ENCODE peak calls at places on chromosome 13, in nine cellular contexts. W is BE2C; C is astrocyte of the cerebellum; E is progenitor cell of endocrine pancreas; O is suprapubic skin; M is CD4-positive, alpha-beta T cell; Z is ascending aorta; N is H9; S is OCI-LY7. I is an unnamed sample.
A peak's percentile ranks its signal among the peaks of the same experiment; 100 is the strongest.

GRCh38 chr13:22880756-22881701 is 299.8 kb upstream of the SGCG start:
- DNase-seq in W (no peak), C (no peak), E (no peak), O (no peak), M (no peak), Z (no peak), N (peak; percentile 57), S (no peak), I (no peak)

GRCh38 chr13:95154441-95154886 is 146.8 kb downstream of the ABCC4 start:
- DNase-seq in W (no peak), C (no peak), E (no peak), O (no peak), M (no peak), Z (no peak), N (no peak), S (no peak), I (no peak)

GRCh38 chr13:74710006-74710405 is 575.8 kb upstream of the KLF12 start:
- DNase-seq in W (no peak), C (no peak), E (no peak), O (no peak), M (no peak), Z (no peak), N (no peak), S (no peak), I (no peak)

GRCh38 chr13:51065372-51066090 is 45.5 kb downstream of the C13orf42 start:
- DNase-seq in W (no peak), C (no peak), E (no peak), O (no peak), M (no peak), Z (no peak), N (no peak), S (no peak), I (no peak)

GRCh38 chr13:59211636-59212035 is 952.1 kb downstream of the DIAPH3 start:
- DNase-seq in W (no peak), C (no peak), E (no peak), O (no peak), M (no peak), Z (no peak), N (no peak), S (no peak), I (no peak)

GRCh38 chr13:50080158-50080855 is 65.1 kb downstream of the KCNRG start:
- DNase-seq in W (peak; percentile 32), C (no peak), E (no peak), O (no peak), M (no peak), Z (no peak), N (no peak), S (peak; percentile 57), I (no peak)

GRCh38 chr13:27997904-27998522 is 9.5 kb upstream of the URAD start:
- DNase-seq in W (peak; percentile 45), C (no peak), E (no peak), O (no peak), M (no peak), Z (no peak), N (peak; percentile 76), S (peak; percentile 66), I (peak; percentile 34)

GRCh38 chr13:20415288-20415644 is 110.4 kb downstream of the CRYL1 start:
- DNase-seq in W (no peak), C (no peak), E (no peak), O (no peak), M (no peak), Z (no peak), N (no peak), S (no peak), I (no peak)

GRCh38 chr13:49347650-49348385 is 96.0 kb downstream of the CAB39L start:
- DNase-seq in W (no peak), C (no peak), E (no peak), O (no peak), M (no peak), Z (no peak), N (peak; percentile 40), S (no peak), I (no peak)

GRCh38 chr13:43057653-43058317 is 34.4 kb downstream of the DNAJC15 start:
- DNase-seq in W (no peak), C (peak; percentile 53), E (no peak), O (no peak), M (no peak), Z (no peak), N (peak; percentile 43), S (peak; percentile 23), I (no peak)

GRCh38 chr13:80965097-80965496 is 624.2 kb upstream of the SPRY2 start:
- DNase-seq in W (no peak), C (no peak), E (no peak), O (no peak), M (no peak), Z (no peak), N (no peak), S (no peak), I (no peak)

GRCh38 chr13:44972956-44973581 is 16.2 kb downstream of the NUFIP1 start:
- DNase-seq in W (no peak), C (peak; percentile 20), E (no peak), O (no peak), M (no peak), Z (no peak), N (no peak), S (peak; percentile 38), I (no peak)

GRCh38 chr13:44969858-44970484 is 19.3 kb downstream of the NUFIP1 start:
- DNase-seq in W (no peak), C (peak; percentile 68), E (no peak), O (no peak), M (no peak), Z (no peak), N (no peak), S (peak; percentile 32), I (no peak)

GRCh38 chr13:44971656-44972595 is 17.3 kb downstream of the NUFIP1 start:
- DNase-seq in W (no peak), C (no peak), E (no peak), O (no peak), M (no peak), Z (no peak), N (no peak), S (no peak), I (no peak)

GRCh38 chr13:44961997-44962396 is 27.3 kb downstream of the NUFIP1 start:
- DNase-seq in W (no peak), C (no peak), E (no peak), O (no peak), M (no peak), Z (no peak), N (no peak), S (no peak), I (no peak)

GRCh38 chr13:44967656-44968451 is 21.4 kb downstream of the NUFIP1 start:
- DNase-seq in W (no peak), C (peak; percentile 18), E (no peak), O (no peak), M (no peak), Z (no peak), N (no peak), S (no peak), I (no peak)
- TF ChIP-seq CTCF in W (no peak), C (peak; percentile 44), E (no peak), O (no peak), M (no peak), Z (no peak), N (no peak), S (no peak), I (no peak)

DNA sequence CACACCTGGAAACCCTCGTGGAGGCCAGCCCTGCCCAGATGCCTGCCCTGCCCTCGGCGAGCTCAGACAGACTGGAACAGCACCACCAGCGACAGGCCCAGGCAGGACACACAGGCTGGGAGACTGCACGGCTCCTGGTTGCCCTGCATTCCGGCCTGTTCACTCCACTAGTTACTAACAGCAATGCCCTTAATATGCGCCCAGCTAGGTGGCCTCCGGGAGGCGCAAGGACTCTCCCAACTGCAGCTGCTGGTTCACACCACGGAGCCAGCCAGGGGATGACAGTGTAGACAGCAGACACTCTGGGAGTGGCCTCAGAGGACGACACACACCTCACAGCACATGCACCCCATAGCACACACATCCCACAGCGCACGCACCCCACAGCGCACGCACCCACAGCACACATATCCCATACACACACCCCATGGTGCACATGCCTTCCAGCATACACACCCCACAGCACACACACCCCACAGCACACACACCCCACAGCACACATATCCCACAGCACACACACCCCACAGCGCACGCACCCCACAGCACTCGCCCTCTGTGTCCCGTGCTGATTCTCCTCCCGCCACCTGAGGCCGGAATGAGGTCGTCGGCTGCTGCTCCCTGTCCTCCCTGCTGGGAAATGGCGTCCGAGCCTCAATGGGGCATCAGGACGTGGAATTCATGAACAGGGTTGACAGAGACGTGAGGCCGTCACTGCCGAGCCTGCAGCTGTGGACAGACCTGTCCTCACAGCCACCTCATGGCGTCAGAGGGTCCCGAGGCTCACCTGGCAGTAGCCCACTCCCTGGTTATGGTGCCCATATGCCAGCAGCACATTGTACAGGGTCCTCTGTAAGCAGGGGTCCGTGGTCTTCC is 13.6 kb downstream of the GRTP1 start:
- DNase-seq in W (no peak), C (no peak), E (no peak), O (no peak), M (no peak), Z (no peak), N (peak; percentile 58), S (peak; percentile 13), I (no peak)
- TF ChIP-seq CTCF in W (peak; percentile 13), C (no peak), E (no peak), O (peak; percentile 12), M (no peak), Z (no peak), N (peak; percentile 44), S (peak; percentile 38), I (no peak)

GRCh38 chr13:76019421-76020044 is 383.4 kb downstream of the LMO7 start:
- DNase-seq in W (peak; percentile 59), C (no peak), E (peak; percentile 21), O (peak; percentile 48), M (no peak), Z (no peak), N (peak; percentile 83), S (peak; percentile 4), I (no peak)
- TF ChIP-seq CTCF in W (peak; percentile 75), C (peak; percentile 26), E (peak; percentile 57), O (no peak), M (no peak), Z (no peak), N (peak; percentile 81), S (peak; percentile 57), I (peak; percentile 17)

DNA sequence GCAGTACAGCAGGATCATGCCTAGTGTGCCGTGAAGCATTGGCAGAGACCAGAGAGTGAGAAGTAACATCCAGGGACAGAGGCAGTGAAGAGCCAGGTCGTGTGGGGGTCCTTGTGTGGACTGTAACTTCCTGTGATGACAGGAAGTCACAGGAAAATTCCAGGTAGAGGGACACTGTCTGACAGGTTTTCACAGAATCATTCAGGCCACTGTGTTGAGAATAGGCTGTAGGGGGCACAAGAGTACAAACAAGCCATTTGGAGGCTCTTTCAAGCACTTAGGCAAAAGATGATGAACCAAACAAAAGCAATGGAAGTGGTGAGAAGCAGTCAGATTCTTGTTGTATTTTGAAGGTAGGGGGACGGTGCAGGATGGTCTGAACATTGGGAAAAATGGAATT is 46.4 kb downstream of the N4BP2L1 start:
- DNase-seq in W (peak; percentile 19), C (peak; percentile 11), E (no peak), O (no peak), M (no peak), Z (no peak), N (peak; percentile 52), S (no peak), I (peak; percentile 20)
- TF ChIP-seq CTCF in W (peak; percentile 84), C (peak; percentile 66), E (peak; percentile 39), O (peak; percentile 17), M (peak; percentile 57), Z (peak; percentile 23), N (peak; percentile 68), S (peak; percentile 37), I (peak; percentile 48)

GRCh38 chr13:46905249-46905648 is 8.4 kb upstream of the HTR2A start:
- DNase-seq in W (no peak), C (no peak), E (no peak), O (no peak), M (no peak), Z (no peak), N (no peak), S (peak; percentile 7), I (no peak)
- TF ChIP-seq CTCF in W (peak; percentile 38), C (peak; percentile 33), E (peak; percentile 25), O (no peak), M (no peak), Z (no peak), N (peak; percentile 59), S (peak; percentile 67), I (no peak)

GRCh38 chr13:41196620-41197019 is 2.3 kb upstream of the KBTBD7 start:
- DNase-seq in W (no peak), C (no peak), E (no peak), O (no peak), M (no peak), Z (no peak), N (no peak), S (peak; percentile 23), I (no peak)
- TF ChIP-seq CTCF in W (peak; percentile 42), C (peak; percentile 11), E (no peak), O (no peak), M (peak; percentile 30), Z (no peak), N (peak; percentile 57), S (peak; percentile 70), I (no peak)

I was measured in GM20000.